ENCODE peak calls at places on chromosomes 4 and X, in seven cellular contexts. P, J, S, D, V, E and B are unnamed samples.

GRCh38 chr4:145939856-145940255 is 1.2 kb upstream of the ZNF827 start:
- DNase-seq in P (no peak), J (no peak), S (no peak), D (peak), V (no peak), E (no peak), B (peak)

GRCh38 chrX:110851780-110852179 is 56.2 kb upstream of the CHRDL1 start:
- DNase-seq in P (no peak), J (no peak), S (no peak), D (no peak), V (no peak), E (no peak), B (no peak)

GRCh38 chr4:83728191-83728590 is 192.3 kb downstream of the GPAT3 start:
- DNase-seq in P (no peak), J (no peak), S (no peak), D (no peak), V (no peak), E (no peak), B (no peak)

GRCh38 chr4:123956204-123956603 is 559.6 kb downstream of the SPRY1 start:
- DNase-seq in P (no peak), J (no peak), S (no peak), D (no peak), V (no peak), E (no peak), B (no peak)

GRCh38 chr4:7978907-7979651 is 39.4 kb upstream of the AFAP1 start:
- DNase-seq in P (no peak), J (no peak), S (no peak), D (no peak), V (no peak), E (no peak), B (no peak)

GRCh38 chrX:34300871-34301270 is 168.8 kb upstream of the FAM47A start:
- DNase-seq in P (peak), J (peak), S (peak), D (peak), V (no peak), E (no peak), B (peak)

GRCh38 chr4:39682133-39682532 is 15.8 kb upstream of the UBE2K start:
- DNase-seq in P (no peak), J (no peak), S (no peak), D (no peak), V (no peak), E (no peak), B (no peak)

GRCh38 chr4:112189754-112190153 is 41.8 kb upstream of the AP1AR start:
- DNase-seq in P (no peak), J (no peak), S (no peak), D (peak), V (no peak), E (no peak), B (no peak)

GRCh38 chrX:48465336-48465933 is 4.6 kb downstream of the SLC38A5 start:
- DNase-seq in P (no peak), J (peak), S (peak), D (peak), V (no peak), E (no peak), B (no peak)

GRCh38 chrX:149903889-149904748 is 23.1 kb downstream of the MAGEA8 start:
- DNase-seq in P (no peak), J (no peak), S (peak), D (peak), V (no peak), E (no peak), B (no peak)

GRCh38 chr4:2009651-2010233 is 968 bp upstream of the NELFA start:
- DNase-seq in P (peak), J (peak), S (peak), D (peak), V (peak), E (no peak), B (peak)

GRCh38 chr4:123555500-123556273 is 159.1 kb downstream of the SPRY1 start:
- DNase-seq in P (peak), J (no peak), S (peak), D (peak), V (no peak), E (peak), B (peak)

GRCh38 chrX:51891821-51892551 is 1.4 kb upstream of the MAGED1 start:
- DNase-seq in P (no peak), J (peak), S (peak), D (peak), V (no peak), E (no peak), B (no peak)

GRCh38 chr4:1209821-1210220 is 37.4 kb upstream of the SPON2 start:
- DNase-seq in P (no peak), J (no peak), S (no peak), D (peak), V (no peak), E (peak), B (no peak)

GRCh38 chr4:101600287-101600686 is 190.2 kb upstream of the BANK1 start:
- DNase-seq in P (no peak), J (no peak), S (no peak), D (peak), V (no peak), E (no peak), B (no peak)

GRCh38 chrX:130339408-130340222 is at the start of gene SLC25A14:
- DNase-seq in P (peak), J (peak), S (peak), D (peak), V (peak), E (peak), B (peak)

GRCh38 chrX:77087529-77088169 is 359.5 kb upstream of the FGF16 start:
- DNase-seq in P (no peak), J (no peak), S (peak), D (peak), V (no peak), E (no peak), B (no peak)

GRCh38 chr4:121736735-121737351 is 28.1 kb downstream of the SMIM43 start:
- DNase-seq in P (peak), J (peak), S (peak), D (peak), V (no peak), E (no peak), B (peak)

GRCh38 chr4:184807261-184807660 is 18.5 kb downstream of the ACSL1 start:
- DNase-seq in P (peak), J (no peak), S (no peak), D (no peak), V (no peak), E (no peak), B (no peak)

GRCh38 chr4:47337893-47338292 is 125.6 kb downstream of the COMMD8 start:
- DNase-seq in P (no peak), J (no peak), S (no peak), D (no peak), V (no peak), E (no peak), B (no peak)

GRCh38 chrX:6163761-6164160 is 64.9 kb downstream of the NLGN4X start:
- DNase-seq in P (no peak), J (no peak), S (no peak), D (no peak), V (no peak), E (no peak), B (no peak)

GRCh38 chr4:93829531-93830089 is 1.1 kb downstream of the ATOH1 start:
- DNase-seq in P (no peak), J (no peak), S (no peak), D (no peak), V (no peak), E (no peak), B (no peak)

GRCh38 chr4:119041951-119042560 is 93.6 kb upstream of the MYOZ2 start:
- DNase-seq in P (peak), J (peak), S (peak), D (peak), V (peak), E (no peak), B (peak)

GRCh38 chr4:78704981-78705757 is 71.0 kb upstream of the BMP2K start:
- DNase-seq in P (no peak), J (peak), S (peak), D (no peak), V (no peak), E (no peak), B (no peak)

GRCh38 chr4:105147226-105148151 is 813 bp downstream of the TET2 start:
- DNase-seq in P (peak), J (no peak), S (no peak), D (peak), V (no peak), E (peak), B (peak)

GRCh38 chrX:97876697-97877407 is 993.1 kb downstream of the RPA4 start:
- DNase-seq in P (no peak), J (peak), S (no peak), D (no peak), V (no peak), E (no peak), B (no peak)

GRCh38 chr4:2402053-2402452 is 16.4 kb downstream of the ZFYVE28 start:
- DNase-seq in P (peak), J (no peak), S (no peak), D (peak), V (no peak), E (no peak), B (peak)

GRCh38 chr4:99157478-99157935 is 13.4 kb upstream of the ADH4 start:
- DNase-seq in P (no peak), J (no peak), S (no peak), D (no peak), V (no peak), E (no peak), B (no peak)

GRCh38 chr4:186149872-186150271 is 41.5 kb upstream of the CYP4V2 start:
- DNase-seq in P (no peak), J (no peak), S (peak), D (peak), V (no peak), E (peak), B (peak)

GRCh38 chrX:1205681-1206611 is 6.5 kb downstream of the CRLF2 start:
- DNase-seq in P (no peak), J (peak), S (peak), D (peak), V (no peak), E (no peak), B (peak)

GRCh38 chrX:121195719-121196118 is 148.3 kb downstream of the GLUD2 start:
- DNase-seq in P (no peak), J (no peak), S (no peak), D (no peak), V (no peak), E (no peak), B (no peak)

GRCh38 chr4:168515222-168516011 is 18.6 kb downstream of the PALLD start:
- DNase-seq in P (no peak), J (no peak), S (no peak), D (peak), V (no peak), E (no peak), B (no peak)

GRCh38 chr4:88629826-88630225 is 37.5 kb downstream of the HERC3 start:
- DNase-seq in P (no peak), J (no peak), S (no peak), D (no peak), V (no peak), E (no peak), B (no peak)
- H3K4me3 ChIP-seq in P (no peak), J (no peak), S (no peak), D (no peak), V (no peak), E (no peak), B (no peak)

GRCh38 chr4:100188829-100189228 is 1.4 kb downstream of the DDIT4L start:
- DNase-seq in P (no peak), J (no peak), S (no peak), D (no peak), V (no peak), E (no peak), B (no peak)
- H3K4me3 ChIP-seq in P (no peak), J (no peak), S (no peak), D (no peak), V (no peak), E (peak), B (peak)

DNA sequence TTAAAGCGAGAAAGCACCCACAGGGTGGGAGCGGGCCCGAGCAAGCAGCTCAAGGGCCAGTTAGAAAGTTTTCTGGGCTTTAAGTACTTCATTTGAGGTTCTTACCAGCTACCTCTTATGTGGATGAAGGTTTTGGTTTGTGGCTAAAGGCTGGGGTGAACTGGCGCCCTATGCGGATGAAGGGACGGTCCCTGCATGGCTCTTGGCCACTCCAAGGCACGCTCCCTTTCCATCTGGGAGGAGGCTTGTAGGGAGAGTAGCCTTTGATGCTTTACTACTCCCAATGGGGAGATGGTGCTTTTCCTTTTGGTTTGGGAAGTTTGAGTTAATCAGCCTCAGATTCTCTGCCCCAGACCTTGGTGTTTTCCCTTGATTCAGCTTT is 17.7 kb downstream of the MRFAP1 start:
- DNase-seq in P (no peak), J (no peak), S (no peak), D (no peak), V (no peak), E (no peak), B (no peak)
- H3K4me3 ChIP-seq in P (peak), J (no peak), S (no peak), D (no peak), V (peak), E (peak), B (no peak)

GRCh38 chr4:71189471-71189870 is 149.3 kb upstream of the SLC4A4 start:
- DNase-seq in P (peak), J (no peak), S (peak), D (no peak), V (no peak), E (no peak), B (no peak)

GRCh38 chr4:71186566-71187398 is 152.0 kb upstream of the SLC4A4 start:
- DNase-seq in P (peak), J (no peak), S (no peak), D (no peak), V (peak), E (peak), B (peak)

GRCh38 chr4:71187399-71188196 is 151.2 kb upstream of the SLC4A4 start:
- DNase-seq in P (peak), J (no peak), S (no peak), D (no peak), V (no peak), E (no peak), B (no peak)

GRCh38 chr4:71188951-71189350 is 149.9 kb upstream of the SLC4A4 start:
- DNase-seq in P (no peak), J (no peak), S (no peak), D (no peak), V (no peak), E (no peak), B (no peak)

GRCh38 chr4:71188197-71188625 is 150.6 kb upstream of the SLC4A4 start:
- DNase-seq in P (no peak), J (no peak), S (no peak), D (no peak), V (no peak), E (no peak), B (no peak)
- H3K4me3 ChIP-seq in P (peak), J (no peak), S (peak), D (peak), V (peak), E (peak), B (no peak)

DNA sequence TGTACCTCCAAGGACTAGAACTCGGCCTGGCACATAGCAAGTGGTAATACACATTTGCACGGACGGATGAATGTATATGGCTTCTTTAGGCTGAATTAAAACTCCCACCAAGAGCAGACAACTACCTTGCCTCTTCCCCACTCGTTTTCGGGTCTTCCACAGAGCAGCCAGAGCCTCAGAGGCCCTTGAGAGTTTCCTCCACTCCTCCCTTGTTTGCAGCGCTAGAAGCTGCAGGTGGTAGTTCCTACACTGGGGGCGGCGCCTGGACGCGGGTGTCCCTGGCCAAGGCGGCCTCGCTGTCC is 10.2 kb upstream of the INTU start:
- DNase-seq in P (no peak), J (no peak), S (no peak), D (no peak), V (no peak), E (no peak), B (no peak)
- H3K4me3 ChIP-seq in P (peak), J (peak), S (peak), D (peak), V (no peak), E (peak), B (peak)

DNA sequence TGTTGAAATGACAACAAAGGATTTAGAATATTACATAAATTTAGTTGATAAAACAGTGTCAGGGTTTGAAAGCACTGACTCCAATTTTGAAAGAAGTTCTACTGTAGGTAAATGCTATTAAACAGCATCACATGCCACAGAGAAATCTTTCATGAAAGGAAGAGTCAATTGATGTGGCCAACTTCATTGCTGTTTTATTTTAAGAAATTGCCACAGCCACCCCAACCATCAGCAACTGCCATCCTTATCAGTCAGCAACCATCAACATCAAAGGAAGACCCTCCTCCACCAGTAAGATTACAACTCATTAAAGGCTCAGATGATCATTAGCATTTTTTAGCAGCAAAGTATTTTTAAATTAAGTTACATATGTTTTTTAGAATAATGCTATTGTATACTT is 54.6 kb upstream of the RAB9B start:
- DNase-seq in P (no peak), J (no peak), S (no peak), D (no peak), V (no peak), E (no peak), B (no peak)
- H3K4me3 ChIP-seq in P (no peak), J (no peak), S (no peak), D (no peak), V (no peak), E (no peak), B (no peak)

DNA sequence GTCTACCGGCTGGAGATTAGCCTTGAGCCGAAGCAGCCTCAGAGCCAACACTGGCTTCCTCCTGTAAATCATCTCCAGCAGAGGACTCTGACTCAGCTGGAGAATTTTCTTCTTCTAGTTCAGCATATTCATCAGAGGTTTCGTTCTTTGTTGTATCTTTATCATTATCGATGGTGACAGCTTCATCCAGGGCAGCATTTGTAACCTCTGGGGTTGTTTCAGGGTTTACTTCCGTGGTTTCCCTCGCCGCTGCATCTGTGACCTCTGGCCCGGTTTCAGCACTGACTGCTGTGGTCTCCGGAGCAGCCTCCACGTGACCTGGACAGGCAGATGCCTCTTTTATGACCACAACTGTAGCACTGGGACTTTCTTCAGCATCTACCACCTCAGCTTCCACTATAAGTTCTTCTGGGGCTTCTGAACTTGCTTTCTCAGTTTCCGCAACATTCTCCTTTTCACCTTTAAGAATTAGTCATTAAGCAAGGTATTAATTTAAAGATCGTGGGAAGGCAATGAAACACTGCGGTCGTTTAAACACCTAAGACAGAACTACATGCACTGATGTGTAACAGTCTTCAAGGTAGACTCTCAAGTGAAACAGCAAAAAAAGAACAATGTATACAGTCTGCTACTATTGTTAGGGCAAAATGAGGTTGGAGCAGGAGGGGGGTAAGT is 13.3 kb downstream of the MGARP start:
- DNase-seq in P (no peak), J (peak), S (peak), D (peak), V (peak), E (peak), B (peak)
- H3K4me3 ChIP-seq in P (no peak), J (peak), S (peak), D (peak), V (peak), E (peak), B (no peak)

DNA sequence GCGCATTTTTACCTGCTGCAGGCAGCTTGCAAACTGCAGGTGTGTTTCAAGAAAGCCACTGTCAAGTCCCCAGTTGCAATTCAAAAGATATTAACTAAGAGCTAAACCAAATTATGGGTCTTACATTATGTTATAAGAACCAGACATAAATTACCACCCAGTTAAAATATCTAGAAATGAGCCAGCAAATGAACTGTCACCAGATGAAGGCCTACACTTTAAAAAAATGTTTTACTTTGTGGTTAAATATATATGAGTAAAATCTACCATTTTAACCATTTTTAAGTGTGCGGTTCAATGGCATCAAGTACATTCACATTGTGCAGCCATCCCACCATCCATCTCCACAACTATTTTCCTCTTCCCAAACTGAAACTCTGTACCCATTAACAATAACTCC is 32.0 kb upstream of the TMEM131L start:
- DNase-seq in P (no peak), J (no peak), S (no peak), D (no peak), V (no peak), E (no peak), B (no peak)
- H3K4me3 ChIP-seq in P (no peak), J (no peak), S (no peak), D (no peak), V (no peak), E (no peak), B (no peak)

GRCh38 chr4:102824398-102824797 is 3.0 kb downstream of the UBE2D3 start:
- DNase-seq in P (no peak), J (no peak), S (no peak), D (no peak), V (no peak), E (no peak), B (no peak)
- H3K4me3 ChIP-seq in P (peak), J (peak), S (peak), D (peak), V (peak), E (peak), B (peak)